ENCODE peak calls at places on chromosomes 4 and X, in eight cellular contexts. S is lower leg skin, K is fibroblast of lung, L is A549, F is ascending aorta, U is astrocyte of the cerebellum, B is fibroblast of the aortic adventitia, Q is brain microvascular endothelial cell. P is an unnamed sample.
A peak's percentile ranks its signal among the peaks of the same experiment; 100 is the strongest.

GRCh38 chr4:68929076-68929737 is 22.4 kb downstream of the UGT2A3 start:
- DNase-seq in S (no peak), K (no peak), L (no peak), F (no peak), U (no peak), B (no peak), Q (no peak), P (no peak)

GRCh38 chrX:1246816-1247215 is 21.8 kb upstream of the CSF2RA start:
- DNase-seq in S (peak; percentile 54), K (peak; percentile 3), L (peak; percentile 72), F (no peak), U (no peak), B (peak; percentile 3), Q (peak; percentile 63), P (peak; percentile 61)

GRCh38 chr4:124265701-124266100 is 446.8 kb downstream of the ANKRD50 start:
- DNase-seq in S (no peak), K (peak; percentile 22), L (no peak), F (no peak), U (peak; percentile 5), B (peak; percentile 70), Q (no peak), P (no peak)

GRCh38 chrX:15750611-15751159 is 12.6 kb downstream of the CA5B start:
- DNase-seq in S (no peak), K (no peak), L (no peak), F (no peak), U (no peak), B (no peak), Q (no peak), P (no peak)

GRCh38 chr4:151407466-151408379 is 1.3 kb upstream of the FHIP1A start:
- DNase-seq in S (peak; percentile 24), K (no peak), L (no peak), F (no peak), U (no peak), B (no peak), Q (no peak), P (peak; percentile 47)

GRCh38 chr4:119692001-119692400 is 63.4 kb upstream of the PDE5A start:
- DNase-seq in S (no peak), K (peak; percentile 60), L (no peak), F (no peak), U (peak; percentile 8), B (peak; percentile 61), Q (peak; percentile 17), P (no peak)

GRCh38 chr4:109972786-109973528 is 60.3 kb downstream of the EGF start:
- DNase-seq in S (no peak), K (no peak), L (no peak), F (no peak), U (no peak), B (no peak), Q (no peak), P (no peak)

GRCh38 chr4:113943863-113944262 is 35.6 kb downstream of the ARSJ start:
- DNase-seq in S (no peak), K (no peak), L (no peak), F (no peak), U (peak; percentile 46), B (peak; percentile 68), Q (no peak), P (no peak)

GRCh38 chr4:11618666-11619282 is 190.1 kb upstream of the HS3ST1 start:
- DNase-seq in S (no peak), K (no peak), L (no peak), F (no peak), U (no peak), B (no peak), Q (no peak), P (no peak)

DNA sequence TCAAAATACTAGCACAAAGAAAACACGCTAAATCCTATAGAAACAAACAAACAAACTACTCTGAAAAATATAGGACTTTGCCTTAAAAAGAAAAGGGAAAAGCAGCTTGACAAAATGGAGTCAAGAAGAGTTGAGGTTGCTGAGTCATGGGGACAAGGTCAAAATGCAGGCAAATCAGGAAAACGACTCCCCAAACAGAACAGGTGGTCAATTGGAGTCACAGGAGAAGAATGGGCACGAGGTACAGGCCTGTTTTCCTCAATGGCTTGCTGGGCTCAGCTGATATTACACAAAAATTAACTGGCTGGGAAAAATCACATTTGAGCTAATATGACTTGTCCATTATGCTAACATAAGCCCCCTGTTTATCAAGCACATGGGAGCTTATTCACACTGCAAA is 1621.9 kb downstream of the STIM2 start:
- DNase-seq in S (no peak), K (no peak), L (no peak), F (no peak), U (no peak), B (no peak), Q (no peak), P (no peak)
- H3K4me3 ChIP-seq in S (no peak overlapping the region), K (no peak overlapping the region), L (no peak overlapping the region), F (no peak overlapping the region), U (no peak overlapping the region), B (no peak overlapping the region), Q (no peak overlapping the region), P (no peak overlapping the region)

GRCh38 chrX:79162076-79162475 is 17.6 kb downstream of the GPR174 start:
- DNase-seq in S (no peak), K (no peak), L (no peak), F (no peak), U (no peak), B (no peak), Q (no peak), P (no peak)
- H3K4me3 ChIP-seq in S (no peak overlapping the region), K (no peak overlapping the region), L (no peak overlapping the region), F (no peak overlapping the region), U (no peak overlapping the region), B (no peak overlapping the region), Q (no peak overlapping the region), P (no peak overlapping the region)

GRCh38 chr4:88757776-88758175 is 60.1 kb upstream of the NAP1L5 start:
- DNase-seq in S (no peak), K (no peak), L (no peak), F (no peak), U (no peak), B (no peak), Q (no peak), P (no peak)
- H3K4me3 ChIP-seq in S (no peak overlapping the region), K (no peak overlapping the region), L (no peak overlapping the region), F (no peak overlapping the region), U (no peak overlapping the region), B (no peak overlapping the region), Q (no peak overlapping the region), P (no peak overlapping the region)

GRCh38 chr4:154417358-154417673 is 74.3 kb downstream of the DCHS2 start:
- DNase-seq in S (no peak), K (no peak), L (no peak), F (no peak), U (no peak), B (no peak), Q (no peak), P (no peak)
- H3K4me3 ChIP-seq in S (no peak overlapping the region), K (peak overlapping the region; percentile 71), L (peak overlapping the region; percentile 47), F (no peak overlapping the region), U (peak overlapping the region; percentile 42), B (peak overlapping the region; percentile 55), Q (no peak overlapping the region), P (no peak overlapping the region)

GRCh38 chrX:55057691-55058249 is 17.1 kb upstream of the PAGE2B start:
- DNase-seq in S (peak; percentile 17), K (peak; percentile 46), L (peak; percentile 2), F (no peak), U (peak; percentile 3), B (peak; percentile 56), Q (peak; percentile 57), P (peak; percentile 52)

GRCh38 chrX:55056820-55057690 is 17.8 kb upstream of the PAGE2B start:
- DNase-seq in S (no peak), K (peak; percentile 1), L (no peak), F (no peak), U (no peak), B (peak; percentile 56), Q (peak; percentile 79), P (no peak)
- H3K4me3 ChIP-seq in S (no peak overlapping the region), K (peak overlapping the region; percentile 24), L (no peak overlapping the region), F (no peak overlapping the region), U (no peak overlapping the region), B (no peak overlapping the region), Q (no peak overlapping the region), P (no peak overlapping the region)

DNA sequence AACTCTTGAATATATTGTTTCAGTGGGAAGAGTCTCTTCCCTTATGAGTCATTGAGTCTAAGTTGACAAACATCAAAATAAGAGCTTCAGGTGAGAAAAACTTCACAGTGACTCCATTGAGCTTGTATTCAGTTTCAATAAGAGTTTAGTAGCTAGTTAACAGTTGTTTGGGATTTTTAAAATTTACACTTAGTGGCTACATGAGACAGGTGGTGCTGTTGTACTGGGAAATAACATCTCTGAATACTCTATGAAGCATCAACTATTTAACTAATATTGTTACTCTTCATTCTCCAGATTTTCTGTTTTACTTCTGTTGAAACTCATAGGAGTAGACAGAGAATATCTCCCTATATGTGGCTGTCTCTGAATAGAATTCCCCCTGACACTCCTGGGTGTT is 1609.1 kb downstream of the C4orf33 start:
- DNase-seq in S (no peak), K (no peak), L (no peak), F (no peak), U (no peak), B (no peak), Q (no peak), P (no peak)
- H3K4me3 ChIP-seq in S (no peak overlapping the region), K (no peak overlapping the region), L (no peak overlapping the region), F (no peak overlapping the region), U (no peak overlapping the region), B (no peak overlapping the region), Q (no peak overlapping the region), P (no peak overlapping the region)

DNA sequence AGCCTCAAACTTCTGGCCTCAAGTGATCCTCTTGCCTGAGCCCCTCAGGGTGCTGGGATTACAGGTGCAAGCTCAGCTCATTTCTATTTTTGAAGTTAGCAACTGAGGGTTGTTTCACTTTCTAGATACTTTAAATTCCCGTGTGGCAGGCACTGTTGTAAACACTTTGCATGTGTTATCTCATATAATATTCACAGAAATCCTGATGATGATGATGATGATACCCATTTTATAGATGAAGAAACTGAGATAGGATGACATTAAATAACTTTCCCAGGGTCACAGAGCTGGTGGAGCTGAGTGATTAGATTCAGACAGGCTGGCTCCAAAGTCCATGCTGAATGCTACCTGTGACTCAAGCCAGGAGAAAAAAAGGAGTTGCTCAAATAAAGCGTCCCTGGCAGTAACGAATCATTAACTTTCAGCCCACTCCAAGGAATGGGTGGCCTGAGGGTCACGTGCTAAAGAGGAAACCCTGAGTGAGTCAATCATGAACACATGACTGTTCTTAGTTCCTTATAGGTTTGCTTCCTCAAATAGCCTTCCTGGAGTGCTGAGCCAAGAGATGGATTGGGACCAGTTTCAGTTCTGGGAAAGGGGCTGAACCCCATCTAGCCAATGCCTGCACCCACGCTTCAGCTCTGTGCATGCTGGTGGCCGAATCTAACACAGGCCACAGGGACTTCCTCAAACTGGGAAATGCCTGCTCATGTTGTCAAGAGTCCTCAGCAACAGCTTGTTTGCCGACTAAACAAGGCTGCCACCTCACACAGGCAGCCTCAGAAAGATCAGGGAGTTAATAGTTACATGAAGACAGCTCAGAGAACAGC is 52.8 kb downstream of the RBM47 start:
- DNase-seq in S (peak; percentile 77), K (peak; percentile 84), L (peak; percentile 85), F (peak; percentile 66), U (no peak), B (peak; percentile 95), Q (peak; percentile 35), P (peak; percentile 90)
- H3K4me3 ChIP-seq in S (no peak overlapping the region), K (no peak overlapping the region), L (no peak overlapping the region), F (no peak overlapping the region), U (no peak overlapping the region), B (peak overlapping the region; percentile 42), Q (no peak overlapping the region), P (no peak overlapping the region)

GRCh38 chr4:103098331-103098730 is 1.3 kb downstream of the BDH2 start:
- DNase-seq in S (no peak), K (no peak), L (no peak), F (no peak), U (no peak), B (no peak), Q (no peak), P (no peak)
- H3K4me3 ChIP-seq in S (no peak overlapping the region), K (peak overlapping the region; percentile 74), L (no peak overlapping the region), F (peak overlapping the region; percentile 52), U (peak overlapping the region; percentile 44), B (peak overlapping the region; percentile 72), Q (peak overlapping the region; percentile 57), P (no peak overlapping the region)